ENCODE peak calls at places on chromosomes 11 and 22, in five cellular contexts. L is HCT116, J is keratinocyte, N is neuronal stem cell, Y is astrocyte. U is an unnamed sample. For H3K4me1, the result is how much of the 10 kb centered on the place peaks cover.

GRCh38 chr11:31690516-31690915 is 120.6 kb downstream of the PAX6 start:
- DNase-seq in Y (no peak), J (no peak), N (no peak), L (no peak), U (no peak)

GRCh38 chr22:23376256-23376655 is 195.9 kb downstream of the BCR start:
- DNase-seq in J (no peak), Y (no peak), N (no peak), L (peak), U (peak)

GRCh38 chr11:26944866-26945664 is 48.8 kb upstream of the FIBIN start:
- DNase-seq in L (no peak), J (no peak), N (no peak), Y (peak), U (no peak)

GRCh38 chr22:32708835-32709234 is 92.7 kb upstream of the TIMP3 start:
- DNase-seq in N (no peak), J (no peak), Y (no peak), L (no peak), U (no peak)

GRCh38 chr22:27405672-27406388 is 395.7 kb downstream of the MN1 start:
- DNase-seq in L (peak), N (peak), J (no peak), Y (no peak), U (peak)

GRCh38 chr11:104898685-104899013 is 389 bp upstream of the CASP12 start:
- DNase-seq in L (no peak), N (no peak), J (no peak), Y (no peak), U (no peak)

GRCh38 chr11:73469401-73469800 is 93.2 kb downstream of the RELT start:
- DNase-seq in Y (no peak), L (no peak), J (no peak), N (no peak), U (no peak)

GRCh38 chr11:23278121-23278520 is 417.8 kb upstream of the CCDC179 start:
- DNase-seq in N (no peak), Y (peak), L (no peak), J (no peak), U (no peak)

GRCh38 chr11:68855205-68855978 is 13.7 kb upstream of the CPT1A start:
- DNase-seq in Y (peak), L (no peak), J (no peak), N (no peak), U (no peak)

GRCh38 chr11:114348200-114349191 is 51.8 kb downstream of the C11orf71 start:
- DNase-seq in J (peak), L (peak), N (peak), Y (peak), U (peak)

GRCh38 chr11:64900263-64900678 is 16.7 kb downstream of the ATG2A start:
- DNase-seq in J (no peak), N (no peak), L (no peak), Y (no peak), U (no peak)

GRCh38 chr11:66639066-66639813 is 737 bp downstream of the RBM4 start:
- DNase-seq in J (no peak), N (no peak), Y (peak), L (no peak), U (peak)

GRCh38 chr22:27348634-27349033 is 452.9 kb downstream of the MN1 start:
- DNase-seq in L (no peak), N (no peak), J (no peak), Y (peak), U (no peak)

GRCh38 chr11:27395556-27396258 is 32.7 kb upstream of the CCDC34 start:
- DNase-seq in N (no peak), Y (peak), L (no peak), J (no peak), U (no peak)

GRCh38 chr22:32991353-32992115 is 66.6 kb downstream of the SYN3 start:
- DNase-seq in Y (no peak), N (no peak), L (no peak), J (peak), U (no peak)

GRCh38 chr11:65500262-65501004 is 1.6 kb downstream of the MALAT1 start:
- DNase-seq in N (no peak), J (no peak), L (no peak), Y (peak), U (peak)

GRCh38 chr11:68839953-68840641 is 1.6 kb downstream of the CPT1A start:
- DNase-seq in J (no peak), L (no peak), N (no peak), Y (no peak), U (peak)

GRCh38 chr11:114566273-114566672 is 6.6 kb upstream of the NXPE1 start:
- DNase-seq in N (peak), L (no peak), J (no peak), Y (no peak), U (no peak)

GRCh38 chr11:69239320-69240040 is 54.5 kb upstream of the MYEOV start:
- DNase-seq in L (no peak), N (no peak), J (no peak), Y (no peak), U (no peak)

GRCh38 chr11:27718853-27719574 is 18.8 kb upstream of the BDNF start:
- DNase-seq in Y (no peak), N (peak), L (no peak), J (no peak), U (no peak)

GRCh38 chr22:37213218-37213855 is 1.1 kb upstream of the SSTR3 start:
- DNase-seq in L (no peak), J (no peak), Y (no peak), N (no peak), U (no peak)

GRCh38 chr11:44955019-44955738 is 4.5 kb upstream of the TP53I11 start:
- DNase-seq in J (no peak), L (no peak), N (no peak), Y (peak), U (no peak)

GRCh38 chr11:93236741-93237675 is 39.2 kb upstream of the SLC36A4 start:
- DNase-seq in Y (peak), L (peak), J (no peak), N (peak), U (peak)

GRCh38 chr11:61974766-61975631 is 7.6 kb upstream of the FTH1 start:
- DNase-seq in L (no peak), J (no peak), Y (peak), N (no peak), U (no peak)

GRCh38 chr22:35629406-35630234 is 12.5 kb upstream of the MB start:
- DNase-seq in N (no peak), Y (peak), L (peak), J (peak), U (peak)

GRCh38 chr11:27196040-27196897 is 155.7 kb downstream of the BBOX1 start:
- DNase-seq in L (no peak), N (no peak), J (no peak), Y (peak), U (no peak)

GRCh38 chr22:37020192-37020479 is 594 bp downstream of the MPST start:
- DNase-seq in L (peak), J (no peak), N (no peak), Y (peak), U (no peak)

GRCh38 chr22:19759994-19760651 is 455 bp upstream of the TBX1 start:
- DNase-seq in L (no peak), Y (no peak), J (no peak), N (no peak), U (no peak)

GRCh38 chr11:106496677-106497076 is 419.2 kb downstream of the AASDHPPT start:
- DNase-seq in L (no peak), N (no peak), J (no peak), Y (no peak), U (no peak)

GRCh38 chr11:67416416-67417335 is 1.2 kb downstream of the CARNS1 start:
- DNase-seq in J (no peak), L (no peak), Y (no peak), N (no peak), U (peak)

GRCh38 chr11:47152953-47153950 is 23.4 kb downstream of the ARFGAP2 start:
- DNase-seq in N (peak), Y (peak), L (no peak), J (no peak), U (peak)

GRCh38 chr11:45507916-45508315 is 157.5 kb downstream of the CHST1 start:
- DNase-seq in Y (no peak), J (no peak), N (no peak), L (no peak), U (no peak)

GRCh38 chr11:113546757-113547507 is 71.7 kb upstream of the DRD2 start:
- DNase-seq in Y (peak), L (no peak), J (no peak), N (no peak), U (peak)

GRCh38 chr11:128567130-128567529 is 20.2 kb downstream of the ETS1 start:
- DNase-seq in Y (no peak), J (no peak), L (no peak), N (no peak), U (no peak)

GRCh38 chr11:61505640-61506155 is 2.9 kb upstream of the LRRC10B start:
- DNase-seq in N (no peak), Y (no peak), L (no peak), J (no peak), U (no peak)

GRCh38 chr22:48691431-48691851 is 1136.2 kb downstream of the BRD1 start:
- DNase-seq in J (no peak), L (no peak), Y (no peak), N (no peak), U (no peak)

GRCh38 chr11:75342966-75343870 is 8.2 kb downstream of the ARRB1 start:
- DNase-seq in Y (peak), N (no peak), L (no peak), J (no peak), U (no peak)

GRCh38 chr11:115921986-115922385 is 417.8 kb upstream of the CADM1 start:
- DNase-seq in N (no peak), L (no peak), J (no peak), Y (no peak), U (peak)

GRCh38 chr11:13291361-13291760 is 13.8 kb downstream of the BMAL1 start:
- DNase-seq in J (no peak), N (no peak), Y (no peak), L (no peak), U (no peak)

DNA sequence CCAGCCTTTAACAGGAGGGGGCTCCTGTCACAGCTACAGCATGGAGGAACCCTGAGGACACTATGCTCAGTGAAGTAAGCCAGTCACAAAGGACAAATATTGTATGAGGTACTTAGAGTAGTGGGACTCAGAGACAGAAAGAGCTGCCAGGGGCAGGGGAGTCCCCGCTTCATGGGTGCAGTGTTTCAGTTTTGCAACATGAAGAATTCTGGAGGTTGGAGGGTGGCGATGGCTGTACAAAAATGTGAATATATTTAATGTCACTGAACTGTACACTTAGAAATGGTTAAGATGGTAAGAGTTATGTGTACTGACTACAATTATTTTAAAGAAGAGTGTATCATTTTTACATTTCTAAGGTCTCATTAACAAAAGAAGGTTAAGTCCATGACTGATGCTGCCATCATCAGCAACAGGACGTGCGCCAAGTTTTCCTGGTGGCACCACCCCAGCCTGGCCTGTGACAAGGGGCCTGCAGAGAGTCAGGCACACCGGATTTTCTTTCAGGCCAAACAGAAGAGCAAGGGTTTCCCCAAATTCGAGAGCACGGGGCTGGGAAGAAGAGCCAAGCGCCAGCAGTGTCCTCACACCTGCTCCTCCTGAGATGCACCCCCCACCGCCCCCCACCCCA is 22.1 kb downstream of the YPEL1 start:
- DNase-seq in J (no peak), Y (no peak), L (no peak), N (no peak), U (no peak)
- H2AFZ ChIP-seq in J (no peak), Y (peak), L (peak), N (no peak), U (no peak)

GRCh38 chr11:124763156-124763947 is 1.3 kb upstream of the ESAM start:
- DNase-seq in J (no peak), Y (peak), N (peak), L (peak), U (peak)
- H3K9ac ChIP-seq in J (no peak), Y (peak), N (peak), L (peak), U (peak)

GRCh38 chr11:121892863-121893262 is 223.2 kb downstream of the BLID start:
- DNase-seq in Y (peak), N (no peak), J (peak), L (no peak), U (no peak)
- H3K4me1 ChIP-seq in Y (under half), N (under half), J (half or more), L (under half), U (under half)

DNA sequence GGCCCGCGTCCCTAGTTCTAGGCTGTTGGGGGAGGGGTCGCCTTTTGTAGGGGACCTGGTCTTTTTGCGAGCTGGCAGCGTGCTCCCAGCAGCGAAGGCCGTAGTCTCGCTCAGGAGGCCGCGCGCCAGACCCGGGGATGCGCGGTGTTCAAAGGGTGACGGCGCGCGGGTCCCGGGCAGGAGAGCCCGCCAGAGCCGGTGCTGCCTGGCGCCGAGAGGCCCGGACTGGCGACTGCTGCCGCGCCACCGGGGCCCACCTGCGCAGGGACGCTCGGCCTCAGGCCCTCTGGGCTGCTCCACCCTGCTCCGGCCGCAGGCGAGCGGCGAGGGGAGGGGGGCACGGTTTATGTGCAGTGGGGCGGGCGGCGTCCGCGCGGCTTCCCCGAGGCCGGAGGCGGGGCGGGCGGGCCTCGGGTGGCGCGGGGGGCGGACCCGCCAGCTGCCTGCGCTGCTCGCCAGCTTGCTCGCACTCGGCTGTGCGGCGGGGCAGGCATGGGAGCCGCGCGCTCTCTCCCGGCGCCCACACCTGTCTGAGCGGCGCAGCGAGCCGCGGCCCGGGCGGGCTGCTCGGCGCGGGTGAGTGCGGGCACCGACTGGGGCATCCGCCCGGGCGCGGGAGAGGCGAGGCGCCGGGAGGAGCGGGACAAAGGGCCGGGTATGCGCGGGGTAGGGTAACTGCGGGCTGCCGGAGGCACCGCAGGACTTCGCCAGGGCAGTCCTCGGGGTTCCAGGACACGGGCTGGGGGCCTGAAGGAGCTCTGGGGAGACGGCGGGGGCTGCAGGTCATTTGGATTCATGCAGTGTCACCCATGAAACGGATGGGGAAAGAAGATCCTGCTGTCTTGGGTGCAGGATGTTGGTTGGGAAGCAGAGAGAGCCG is at the start of gene PRSS23:
- DNase-seq in Y (peak), L (no peak), J (no peak), N (peak), U (no peak)
- H2AFZ ChIP-seq in Y (peak), L (peak), J (peak), N (peak), U (no peak)

GRCh38 chr22:49856343-49856742 is 2.7 kb downstream of the ZBED4 start:
- DNase-seq in Y (no peak), J (no peak), L (no peak), N (no peak), U (no peak)
- H3K9ac ChIP-seq in Y (no peak), J (no peak), L (no peak), N (no peak), U (no peak)

DNA sequence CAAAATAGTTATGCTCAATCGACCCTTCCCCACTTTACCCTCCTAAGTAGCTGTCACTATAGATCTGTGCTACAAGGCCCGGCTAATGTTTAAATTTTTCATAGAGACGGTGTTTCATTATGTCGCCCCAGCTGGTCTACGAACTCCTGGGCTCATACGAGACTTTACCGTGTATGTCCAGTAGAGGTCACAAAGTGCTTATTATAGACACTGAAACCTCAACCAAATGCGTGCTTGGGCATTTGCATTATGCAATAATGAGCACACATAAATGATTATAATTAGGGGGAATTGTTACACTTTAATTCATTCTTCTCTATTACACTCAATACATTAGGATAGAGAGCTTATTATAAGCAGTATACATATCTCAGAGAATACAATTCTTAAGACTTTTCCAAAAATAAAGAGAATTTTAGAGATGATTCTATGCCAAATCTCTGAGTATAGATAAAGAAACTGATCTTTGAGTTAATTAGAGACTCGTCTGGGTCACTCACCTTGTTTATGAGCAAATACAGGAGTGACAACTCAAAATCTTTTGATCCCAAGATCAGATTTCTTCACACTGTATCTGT is 12.5 kb upstream of the MRPL16 start:
- DNase-seq in L (peak), Y (peak), N (peak), J (no peak), U (peak)
- H3K4me1 ChIP-seq in L (under half), Y (under half), N (under half), J (under half), U (under half)

GRCh38 chr11:35524780-35525179 is 636 bp downstream of the PAMR1 start:
- DNase-seq in J (no peak), L (no peak), N (no peak), Y (no peak), U (no peak)
- H2AFZ ChIP-seq in J (peak), L (no peak), N (no peak), Y (peak), U (no peak)

GRCh38 chr11:7969756-7970646 is 4.8 kb upstream of the NLRP10 start:
- DNase-seq in Y (peak), N (no peak), L (no peak), J (no peak), U (no peak)
- H3K9ac ChIP-seq in Y (no peak), N (no peak), L (no peak), J (no peak), U (no peak)